ENCODE peak calls at places on chromosomes 5 and 9, in seven cellular contexts. One of them, this sample, is unnamed.

GRCh38 chr9:5425006-5425628 is 12.6 kb downstream of the PLGRKT start:
- DNase-seq in SJSA1: no peak
- DNase-seq in retina: no peak
- DNase-seq in psoas muscle: no peak
- DNase-seq in stimulated activated CD8-positive, alpha-beta memory T cell treated with anti-CD3 and anti-CD28 coated beads, Interleukin-7, amount 100 ng/mL, for 24 hours: no peak
- DNase-seq in Peyer's patch: no peak
- DNase-seq in sigmoid colon: no peak
- DNase-seq in this sample: no peak

GRCh38 chr5:159156839-159157238 is 52.5 kb downstream of the RNF145 start:
- DNase-seq in SJSA1: peak
- DNase-seq in retina: peak
- DNase-seq in psoas muscle: no peak
- DNase-seq in stimulated activated CD8-positive, alpha-beta memory T cell treated with anti-CD3 and anti-CD28 coated beads, Interleukin-7, amount 100 ng/mL, for 24 hours: no peak
- DNase-seq in Peyer's patch: peak
- DNase-seq in sigmoid colon: no peak
- DNase-seq in this sample: peak

GRCh38 chr5:53087596-53087995 is 22.0 kb downstream of the MOCS2 start:
- DNase-seq in SJSA1: no peak
- DNase-seq in retina: no peak
- DNase-seq in psoas muscle: no peak
- DNase-seq in stimulated activated CD8-positive, alpha-beta memory T cell treated with anti-CD3 and anti-CD28 coated beads, Interleukin-7, amount 100 ng/mL, for 24 hours: no peak
- DNase-seq in Peyer's patch: no peak
- DNase-seq in sigmoid colon: no peak
- DNase-seq in this sample: no peak

GRCh38 chr5:157718529-157718928 is 12.7 kb upstream of the THG1L start:
- DNase-seq in SJSA1: peak
- DNase-seq in retina: peak
- DNase-seq in psoas muscle: no peak
- DNase-seq in stimulated activated CD8-positive, alpha-beta memory T cell treated with anti-CD3 and anti-CD28 coated beads, Interleukin-7, amount 100 ng/mL, for 24 hours: no peak
- DNase-seq in Peyer's patch: no peak
- DNase-seq in sigmoid colon: no peak
- DNase-seq in this sample: peak

GRCh38 chr9:70816891-70817290 is 304.5 kb downstream of the TRPM3 start:
- DNase-seq in SJSA1: no peak
- DNase-seq in retina: no peak
- DNase-seq in psoas muscle: no peak
- DNase-seq in stimulated activated CD8-positive, alpha-beta memory T cell treated with anti-CD3 and anti-CD28 coated beads, Interleukin-7, amount 100 ng/mL, for 24 hours: no peak
- DNase-seq in Peyer's patch: no peak
- DNase-seq in sigmoid colon: no peak
- DNase-seq in this sample: no peak

GRCh38 chr5:132776077-132776931 is 735 bp downstream of the SEPTIN8 start:
- DNase-seq in SJSA1: peak
- DNase-seq in retina: peak
- DNase-seq in psoas muscle: peak
- DNase-seq in stimulated activated CD8-positive, alpha-beta memory T cell treated with anti-CD3 and anti-CD28 coated beads, Interleukin-7, amount 100 ng/mL, for 24 hours: no peak
- DNase-seq in Peyer's patch: peak
- DNase-seq in sigmoid colon: peak
- DNase-seq in this sample: no peak

GRCh38 chr9:134371731-134372130 is 45.5 kb downstream of the RXRA start:
- DNase-seq in SJSA1: no peak
- DNase-seq in retina: no peak
- DNase-seq in psoas muscle: peak
- DNase-seq in stimulated activated CD8-positive, alpha-beta memory T cell treated with anti-CD3 and anti-CD28 coated beads, Interleukin-7, amount 100 ng/mL, for 24 hours: no peak
- DNase-seq in Peyer's patch: no peak
- DNase-seq in sigmoid colon: peak
- DNase-seq in this sample: no peak

GRCh38 chr5:41980870-41981269 is 55.8 kb downstream of the FBXO4 start:
- DNase-seq in SJSA1: no peak
- DNase-seq in retina: no peak
- DNase-seq in psoas muscle: no peak
- DNase-seq in stimulated activated CD8-positive, alpha-beta memory T cell treated with anti-CD3 and anti-CD28 coated beads, Interleukin-7, amount 100 ng/mL, for 24 hours: no peak
- DNase-seq in Peyer's patch: no peak
- DNase-seq in sigmoid colon: no peak
- DNase-seq in this sample: no peak

GRCh38 chr9:135415586-135415985 is 64.0 kb upstream of the PPP1R26 start:
- DNase-seq in SJSA1: no peak
- DNase-seq in retina: no peak
- DNase-seq in psoas muscle: no peak
- DNase-seq in stimulated activated CD8-positive, alpha-beta memory T cell treated with anti-CD3 and anti-CD28 coated beads, Interleukin-7, amount 100 ng/mL, for 24 hours: no peak
- DNase-seq in Peyer's patch: no peak
- DNase-seq in sigmoid colon: no peak
- DNase-seq in this sample: no peak

GRCh38 chr5:150486402-150487198 is 21.3 kb upstream of the NDST1 start:
- DNase-seq in SJSA1: peak
- DNase-seq in retina: peak
- DNase-seq in psoas muscle: peak
- DNase-seq in stimulated activated CD8-positive, alpha-beta memory T cell treated with anti-CD3 and anti-CD28 coated beads, Interleukin-7, amount 100 ng/mL, for 24 hours: no peak
- DNase-seq in Peyer's patch: peak
- DNase-seq in sigmoid colon: no peak
- DNase-seq in this sample: no peak

GRCh38 chr5:68450245-68450852 is 234.8 kb downstream of the PIK3R1 start:
- DNase-seq in SJSA1: no peak
- DNase-seq in retina: no peak
- DNase-seq in psoas muscle: no peak
- DNase-seq in stimulated activated CD8-positive, alpha-beta memory T cell treated with anti-CD3 and anti-CD28 coated beads, Interleukin-7, amount 100 ng/mL, for 24 hours: no peak
- DNase-seq in Peyer's patch: no peak
- DNase-seq in sigmoid colon: no peak
- DNase-seq in this sample: no peak

GRCh38 chr9:93354451-93354850 is 97.0 kb upstream of the FAM120A start:
- DNase-seq in SJSA1: peak
- DNase-seq in retina: no peak
- DNase-seq in psoas muscle: no peak
- DNase-seq in stimulated activated CD8-positive, alpha-beta memory T cell treated with anti-CD3 and anti-CD28 coated beads, Interleukin-7, amount 100 ng/mL, for 24 hours: no peak
- DNase-seq in Peyer's patch: no peak
- DNase-seq in sigmoid colon: no peak
- DNase-seq in this sample: no peak

GRCh38 chr5:98772415-98773213 is 849 bp upstream of the RGMB start:
- DNase-seq in SJSA1: peak
- DNase-seq in retina: no peak
- DNase-seq in psoas muscle: peak
- DNase-seq in stimulated activated CD8-positive, alpha-beta memory T cell treated with anti-CD3 and anti-CD28 coated beads, Interleukin-7, amount 100 ng/mL, for 24 hours: no peak
- DNase-seq in Peyer's patch: peak
- DNase-seq in sigmoid colon: peak
- DNase-seq in this sample: peak

GRCh38 chr9:129276486-129277260 is 98.6 kb upstream of the IER5L start:
- DNase-seq in SJSA1: no peak
- DNase-seq in retina: no peak
- DNase-seq in psoas muscle: no peak
- DNase-seq in stimulated activated CD8-positive, alpha-beta memory T cell treated with anti-CD3 and anti-CD28 coated beads, Interleukin-7, amount 100 ng/mL, for 24 hours: no peak
- DNase-seq in Peyer's patch: peak
- DNase-seq in sigmoid colon: peak
- DNase-seq in this sample: no peak

GRCh38 chr9:89742660-89743059 is 137.8 kb downstream of the GADD45G start:
- DNase-seq in SJSA1: no peak
- DNase-seq in retina: no peak
- DNase-seq in psoas muscle: no peak
- DNase-seq in stimulated activated CD8-positive, alpha-beta memory T cell treated with anti-CD3 and anti-CD28 coated beads, Interleukin-7, amount 100 ng/mL, for 24 hours: no peak
- DNase-seq in Peyer's patch: no peak
- DNase-seq in sigmoid colon: no peak
- DNase-seq in this sample: no peak

GRCh38 chr5:128815201-128815600 is 150.1 kb upstream of the SLC27A6 start:
- DNase-seq in SJSA1: no peak
- DNase-seq in retina: no peak
- DNase-seq in psoas muscle: no peak
- DNase-seq in stimulated activated CD8-positive, alpha-beta memory T cell treated with anti-CD3 and anti-CD28 coated beads, Interleukin-7, amount 100 ng/mL, for 24 hours: no peak
- DNase-seq in Peyer's patch: no peak
- DNase-seq in sigmoid colon: no peak
- DNase-seq in this sample: no peak

GRCh38 chr9:125904155-125904841 is 157.1 kb downstream of the PBX3 start:
- DNase-seq in SJSA1: no peak
- DNase-seq in retina: no peak
- DNase-seq in psoas muscle: no peak
- DNase-seq in stimulated activated CD8-positive, alpha-beta memory T cell treated with anti-CD3 and anti-CD28 coated beads, Interleukin-7, amount 100 ng/mL, for 24 hours: no peak
- DNase-seq in Peyer's patch: no peak
- DNase-seq in sigmoid colon: no peak
- DNase-seq in this sample: peak

GRCh38 chr9:71691036-71691435 is 77.3 kb downstream of the CEMIP2 start:
- DNase-seq in SJSA1: no peak
- DNase-seq in retina: no peak
- DNase-seq in psoas muscle: no peak
- DNase-seq in stimulated activated CD8-positive, alpha-beta memory T cell treated with anti-CD3 and anti-CD28 coated beads, Interleukin-7, amount 100 ng/mL, for 24 hours: no peak
- DNase-seq in Peyer's patch: no peak
- DNase-seq in sigmoid colon: no peak
- DNase-seq in this sample: no peak

GRCh38 chr9:115143689-115144088 is 25.7 kb upstream of the TNC start:
- DNase-seq in SJSA1: no peak
- DNase-seq in retina: no peak
- DNase-seq in psoas muscle: no peak
- DNase-seq in stimulated activated CD8-positive, alpha-beta memory T cell treated with anti-CD3 and anti-CD28 coated beads, Interleukin-7, amount 100 ng/mL, for 24 hours: no peak
- DNase-seq in Peyer's patch: no peak
- DNase-seq in sigmoid colon: no peak
- DNase-seq in this sample: no peak

GRCh38 chr5:175285263-175285662 is 158.7 kb downstream of the DRD1 start:
- DNase-seq in SJSA1: peak
- DNase-seq in retina: no peak
- DNase-seq in psoas muscle: no peak
- DNase-seq in stimulated activated CD8-positive, alpha-beta memory T cell treated with anti-CD3 and anti-CD28 coated beads, Interleukin-7, amount 100 ng/mL, for 24 hours: no peak
- DNase-seq in Peyer's patch: no peak
- DNase-seq in sigmoid colon: no peak
- DNase-seq in this sample: peak

GRCh38 chr5:150214289-150214688 is 24.4 kb downstream of the SLC6A7 start:
- DNase-seq in SJSA1: no peak
- DNase-seq in retina: no peak
- DNase-seq in psoas muscle: peak
- DNase-seq in stimulated activated CD8-positive, alpha-beta memory T cell treated with anti-CD3 and anti-CD28 coated beads, Interleukin-7, amount 100 ng/mL, for 24 hours: no peak
- DNase-seq in Peyer's patch: no peak
- DNase-seq in sigmoid colon: no peak
- DNase-seq in this sample: peak

GRCh38 chr5:22889714-22890113 is 36.6 kb upstream of the CDH12 start:
- DNase-seq in SJSA1: no peak
- DNase-seq in retina: no peak
- DNase-seq in psoas muscle: no peak
- DNase-seq in stimulated activated CD8-positive, alpha-beta memory T cell treated with anti-CD3 and anti-CD28 coated beads, Interleukin-7, amount 100 ng/mL, for 24 hours: no peak
- DNase-seq in Peyer's patch: no peak
- DNase-seq in sigmoid colon: no peak
- DNase-seq in this sample: no peak

GRCh38 chr5:91670565-91670964 is 287.4 kb upstream of the ARRDC3 start:
- DNase-seq in SJSA1: no peak
- DNase-seq in retina: peak
- DNase-seq in psoas muscle: no peak
- DNase-seq in stimulated activated CD8-positive, alpha-beta memory T cell treated with anti-CD3 and anti-CD28 coated beads, Interleukin-7, amount 100 ng/mL, for 24 hours: no peak
- DNase-seq in Peyer's patch: no peak
- DNase-seq in sigmoid colon: no peak
- DNase-seq in this sample: no peak

GRCh38 chr5:67873935-67874334 is 341.6 kb upstream of the PIK3R1 start:
- DNase-seq in SJSA1: no peak
- DNase-seq in retina: no peak
- DNase-seq in psoas muscle: no peak
- DNase-seq in stimulated activated CD8-positive, alpha-beta memory T cell treated with anti-CD3 and anti-CD28 coated beads, Interleukin-7, amount 100 ng/mL, for 24 hours: no peak
- DNase-seq in Peyer's patch: no peak
- DNase-seq in sigmoid colon: no peak
- DNase-seq in this sample: no peak

GRCh38 chr5:135367554-135367953 is 31.5 kb downstream of the MACROH2A1 start:
- DNase-seq in SJSA1: no peak
- DNase-seq in retina: no peak
- DNase-seq in psoas muscle: no peak
- DNase-seq in stimulated activated CD8-positive, alpha-beta memory T cell treated with anti-CD3 and anti-CD28 coated beads, Interleukin-7, amount 100 ng/mL, for 24 hours: no peak
- DNase-seq in Peyer's patch: no peak
- DNase-seq in sigmoid colon: no peak
- DNase-seq in this sample: no peak

GRCh38 chr5:60779431-60779830 is 64.6 kb downstream of the ELOVL7 start:
- DNase-seq in SJSA1: no peak
- DNase-seq in retina: no peak
- DNase-seq in psoas muscle: no peak
- DNase-seq in stimulated activated CD8-positive, alpha-beta memory T cell treated with anti-CD3 and anti-CD28 coated beads, Interleukin-7, amount 100 ng/mL, for 24 hours: no peak
- DNase-seq in Peyer's patch: no peak
- DNase-seq in sigmoid colon: no peak
- DNase-seq in this sample: no peak

GRCh38 chr9:93129691-93130500 is 4.2 kb downstream of the NINJ1 start:
- DNase-seq in SJSA1: no peak
- DNase-seq in retina: no peak
- DNase-seq in psoas muscle: no peak
- DNase-seq in stimulated activated CD8-positive, alpha-beta memory T cell treated with anti-CD3 and anti-CD28 coated beads, Interleukin-7, amount 100 ng/mL, for 24 hours: no peak
- DNase-seq in Peyer's patch: no peak
- DNase-seq in sigmoid colon: peak
- DNase-seq in this sample: no peak

GRCh38 chr5:34535944-34536628 is 120.0 kb upstream of the RAI14 start:
- DNase-seq in SJSA1: no peak
- DNase-seq in retina: no peak
- DNase-seq in psoas muscle: no peak
- DNase-seq in stimulated activated CD8-positive, alpha-beta memory T cell treated with anti-CD3 and anti-CD28 coated beads, Interleukin-7, amount 100 ng/mL, for 24 hours: no peak
- DNase-seq in Peyer's patch: no peak
- DNase-seq in sigmoid colon: no peak
- DNase-seq in this sample: no peak

GRCh38 chr5:135135530-135136201 is 101.6 kb upstream of the PITX1 start:
- DNase-seq in SJSA1: no peak
- DNase-seq in retina: no peak
- DNase-seq in psoas muscle: peak
- DNase-seq in stimulated activated CD8-positive, alpha-beta memory T cell treated with anti-CD3 and anti-CD28 coated beads, Interleukin-7, amount 100 ng/mL, for 24 hours: no peak
- DNase-seq in Peyer's patch: peak
- DNase-seq in sigmoid colon: peak
- DNase-seq in this sample: peak

GRCh38 chr5:116360008-116360853 is 214.4 kb downstream of the SEMA6A start:
- DNase-seq in SJSA1: no peak
- DNase-seq in retina: no peak
- DNase-seq in psoas muscle: peak
- DNase-seq in stimulated activated CD8-positive, alpha-beta memory T cell treated with anti-CD3 and anti-CD28 coated beads, Interleukin-7, amount 100 ng/mL, for 24 hours: no peak
- DNase-seq in Peyer's patch: no peak
- DNase-seq in sigmoid colon: peak
- DNase-seq in this sample: peak

GRCh38 chr9:71249729-71250317 is 128.4 kb upstream of the TRPM3 start:
- DNase-seq in SJSA1: peak
- DNase-seq in retina: peak
- DNase-seq in psoas muscle: no peak
- DNase-seq in stimulated activated CD8-positive, alpha-beta memory T cell treated with anti-CD3 and anti-CD28 coated beads, Interleukin-7, amount 100 ng/mL, for 24 hours: no peak
- DNase-seq in Peyer's patch: no peak
- DNase-seq in sigmoid colon: no peak
- DNase-seq in this sample: peak

GRCh38 chr5:151414536-151414935 is 32.9 kb upstream of the SLC36A1 start:
- DNase-seq in SJSA1: no peak
- DNase-seq in retina: no peak
- DNase-seq in psoas muscle: no peak
- DNase-seq in stimulated activated CD8-positive, alpha-beta memory T cell treated with anti-CD3 and anti-CD28 coated beads, Interleukin-7, amount 100 ng/mL, for 24 hours: no peak
- DNase-seq in Peyer's patch: no peak
- DNase-seq in sigmoid colon: no peak
- DNase-seq in this sample: no peak

GRCh38 chr5:42423285-42424152 is at the start of gene GHR:
- DNase-seq in SJSA1: peak
- DNase-seq in retina: peak
- DNase-seq in psoas muscle: peak
- DNase-seq in stimulated activated CD8-positive, alpha-beta memory T cell treated with anti-CD3 and anti-CD28 coated beads, Interleukin-7, amount 100 ng/mL, for 24 hours: no peak
- DNase-seq in Peyer's patch: peak
- DNase-seq in sigmoid colon: peak
- DNase-seq in this sample: peak

GRCh38 chr9:20015427-20015931 is 226.6 kb upstream of the SLC24A2 start:
- DNase-seq in SJSA1: no peak
- DNase-seq in retina: no peak
- DNase-seq in psoas muscle: no peak
- DNase-seq in stimulated activated CD8-positive, alpha-beta memory T cell treated with anti-CD3 and anti-CD28 coated beads, Interleukin-7, amount 100 ng/mL, for 24 hours: no peak
- DNase-seq in Peyer's patch: no peak
- DNase-seq in sigmoid colon: no peak
- DNase-seq in this sample: no peak

GRCh38 chr9:137461663-137462395 is 2.7 kb upstream of the NSMF start:
- DNase-seq in SJSA1: no peak
- DNase-seq in retina: peak
- DNase-seq in psoas muscle: peak
- DNase-seq in stimulated activated CD8-positive, alpha-beta memory T cell treated with anti-CD3 and anti-CD28 coated beads, Interleukin-7, amount 100 ng/mL, for 24 hours: peak
- DNase-seq in Peyer's patch: peak
- DNase-seq in sigmoid colon: peak
- DNase-seq in this sample: no peak

GRCh38 chr5:150645070-150645700 is 4.7 kb downstream of the SYNPO start:
- DNase-seq in SJSA1: peak
- DNase-seq in retina: peak
- DNase-seq in psoas muscle: peak
- DNase-seq in stimulated activated CD8-positive, alpha-beta memory T cell treated with anti-CD3 and anti-CD28 coated beads, Interleukin-7, amount 100 ng/mL, for 24 hours: no peak
- DNase-seq in Peyer's patch: no peak
- DNase-seq in sigmoid colon: peak
- DNase-seq in this sample: peak

GRCh38 chr9:90300901-90301688 is 341.5 kb downstream of the DIRAS2 start:
- DNase-seq in SJSA1: peak
- DNase-seq in retina: peak
- DNase-seq in psoas muscle: peak
- DNase-seq in stimulated activated CD8-positive, alpha-beta memory T cell treated with anti-CD3 and anti-CD28 coated beads, Interleukin-7, amount 100 ng/mL, for 24 hours: no peak
- DNase-seq in Peyer's patch: peak
- DNase-seq in sigmoid colon: no peak
- DNase-seq in this sample: peak

This sample was measured in stromal cell of bone marrow.